ENCODE peak calls at places on chromosomes 16 and 17, in five cellular contexts. V is CD8-positive, alpha-beta T cell; G is sigmoid colon; M is left ventricle myocardium inferior; B is heart right ventricle. I is an unnamed sample.

GRCh38 chr16:20906225-20906870 is 5.8 kb downstream of the LYRM1 start:
- DNase-seq in V (no peak), G (no peak), M (no peak), B (no peak), I (no peak)

GRCh38 chr17:5861849-5862248 is 208.3 kb upstream of the WSCD1 start:
- DNase-seq in V (no peak), G (no peak), M (no peak), B (no peak), I (no peak)

GRCh38 chr17:66322764-66323163 is 20.4 kb downstream of the PRKCA start:
- DNase-seq in V (no peak), G (no peak), M (no peak), B (no peak), I (no peak)

GRCh38 chr17:40540448-40540847 is 24.8 kb downstream of the CCR7 start:
- DNase-seq in V (no peak), G (peak; percentile 62), M (no peak), B (no peak), I (no peak)

GRCh38 chr16:66366433-66367299 is at the start of gene CDH5:
- DNase-seq in V (no peak), G (peak; percentile 87), M (peak; percentile 77), B (peak; percentile 81), I (no peak)

GRCh38 chr16:85381738-85382592 is 231.2 kb upstream of the GSE1 start:
- DNase-seq in V (no peak), G (peak; percentile 75), M (no peak), B (peak; percentile 30), I (no peak)

GRCh38 chr17:78838574-78839005 is 2.0 kb downstream of the USP36 start:
- DNase-seq in V (no peak), G (no peak), M (no peak), B (no peak), I (no peak)

GRCh38 chr16:11964761-11965539 is at the start of gene TNFRSF17:
- DNase-seq in V (no peak), G (no peak), M (no peak), B (no peak), I (no peak)

GRCh38 chr17:78544876-78545755 is 32.1 kb downstream of the DNAH17 start:
- DNase-seq in V (no peak), G (no peak), M (no peak), B (no peak), I (no peak)

GRCh38 chr17:44221072-44221861 is 1.8 kb upstream of the UBTF start:
- DNase-seq in V (peak; percentile 45), G (peak; percentile 90), M (peak; percentile 85), B (peak; percentile 84), I (peak; percentile 61)

GRCh38 chr17:59287452-59287851 is 44.0 kb upstream of the YPEL2 start:
- DNase-seq in V (no peak), G (no peak), M (no peak), B (no peak), I (no peak)

GRCh38 chr17:40247926-40248495 is 28.9 kb downstream of the WIPF2 start:
- DNase-seq in V (no peak), G (no peak), M (no peak), B (no peak), I (no peak)

GRCh38 chr17:45414997-45415881 is 17.4 kb downstream of the ARHGAP27 start:
- DNase-seq in V (no peak), G (no peak), M (no peak), B (no peak), I (no peak)

GRCh38 chr17:62900096-62900495 is 65.9 kb upstream of the TANC2 start:
- DNase-seq in V (no peak), G (no peak), M (no peak), B (no peak), I (no peak)

GRCh38 chr17:40547079-40547784 is 18.0 kb downstream of the CCR7 start:
- DNase-seq in V (peak; percentile 68), G (peak; percentile 65), M (no peak), B (no peak), I (peak; percentile 70)

GRCh38 chr16:15618392-15618791 is 24.6 kb downstream of the MARF1 start:
- DNase-seq in V (no peak), G (no peak), M (no peak), B (no peak), I (no peak)

GRCh38 chr16:25066747-25067631 is 44.6 kb upstream of the LCMT1 start:
- DNase-seq in V (peak; percentile 78), G (peak; percentile 90), M (peak; percentile 86), B (peak; percentile 88), I (peak; percentile 76)

GRCh38 chr17:3418222-3418621 is 7.1 kb downstream of the OR3A3 start:
- DNase-seq in V (no peak), G (no peak), M (no peak), B (no peak), I (no peak)

GRCh38 chr16:88064889-88065746 is 113.9 kb downstream of the BANP start:
- DNase-seq in V (no peak), G (no peak), M (peak; percentile 5), B (no peak), I (no peak)

GRCh38 chr17:75832164-75832651 is 12.0 kb downstream of the UNC13D start:
- DNase-seq in V (peak; percentile 27), G (peak; percentile 87), M (no peak), B (no peak), I (no peak)

GRCh38 chr16:66843191-66843590 is 1.0 kb upstream of the CA7 start:
- DNase-seq in V (no peak), G (no peak), M (no peak), B (no peak), I (no peak)

GRCh38 chr16:14337303-14338191 is 266.4 kb downstream of the MRTFB start:
- DNase-seq in V (no peak), G (no peak), M (no peak), B (no peak), I (no peak)

GRCh38 chr17:17744116-17744515 is 62.9 kb downstream of the RAI1 start:
- DNase-seq in V (no peak), G (no peak), M (no peak), B (no peak), I (no peak)

GRCh38 chr17:65503557-65503956 is 57.9 kb downstream of the AXIN2 start:
- DNase-seq in V (no peak), G (peak; percentile 30), M (no peak), B (no peak), I (no peak)

GRCh38 chr17:82424001-82424862 is 5.8 kb upstream of the OGFOD3 start:
- DNase-seq in V (peak; percentile 30), G (no peak), M (no peak), B (no peak), I (peak; percentile 54)

GRCh38 chr16:27969574-27969973 is 93.9 kb downstream of the GSG1L start:
- DNase-seq in V (no peak), G (no peak), M (no peak), B (no peak), I (no peak)

GRCh38 chr17:80362428-80363119 is 52.4 kb upstream of the ENDOV start:
- DNase-seq in V (no peak), G (peak; percentile 64), M (peak; percentile 37), B (no peak), I (no peak)
- H3K27me3 ChIP-seq in V (no peaks in the 10 kb centered on the region), G (no peaks in the 10 kb centered on the region), M (no peaks in the 10 kb centered on the region), B (no peaks in the 10 kb centered on the region), I (no peaks in the 10 kb centered on the region)

GRCh38 chr17:60745544-60745943 is 67.9 kb downstream of the BCAS3 start:
- DNase-seq in V (no peak), G (no peak), M (no peak), B (no peak), I (no peak)
- TF ChIP-seq CTCF in V (no peak), G (no peak), M (no peak), B (no peak), I (no peak)

DNA sequence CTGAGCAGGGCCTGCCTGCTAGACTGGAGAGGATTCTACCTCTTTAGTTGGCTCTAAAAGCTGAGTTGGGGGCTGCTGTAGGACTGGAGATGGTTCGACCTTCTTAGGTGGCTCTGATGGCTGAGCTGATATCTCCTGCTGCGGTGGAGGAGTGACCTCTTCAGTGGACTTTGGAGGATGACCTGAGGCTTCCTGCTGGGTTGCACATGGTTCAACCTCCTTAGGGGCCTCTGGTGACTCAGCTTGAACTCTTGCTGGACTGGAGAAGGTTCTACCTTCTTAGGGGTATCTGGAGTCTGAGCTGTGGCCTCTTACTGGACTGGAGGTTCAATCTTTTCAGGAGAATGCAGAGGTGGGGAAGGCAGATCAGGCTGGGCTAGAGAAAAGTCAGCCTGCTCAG is 48.9 kb upstream of the TMEM97 start:
- DNase-seq in V (no peak), G (no peak), M (no peak), B (no peak), I (no peak)
- H3K27me3 ChIP-seq in V (no peaks in the 10 kb centered on the region), G (no peaks in the 10 kb centered on the region), M (no peaks in the 10 kb centered on the region), B (no peaks in the 10 kb centered on the region), I (peaks cover 25% of the 10 kb centered on the region)

DNA sequence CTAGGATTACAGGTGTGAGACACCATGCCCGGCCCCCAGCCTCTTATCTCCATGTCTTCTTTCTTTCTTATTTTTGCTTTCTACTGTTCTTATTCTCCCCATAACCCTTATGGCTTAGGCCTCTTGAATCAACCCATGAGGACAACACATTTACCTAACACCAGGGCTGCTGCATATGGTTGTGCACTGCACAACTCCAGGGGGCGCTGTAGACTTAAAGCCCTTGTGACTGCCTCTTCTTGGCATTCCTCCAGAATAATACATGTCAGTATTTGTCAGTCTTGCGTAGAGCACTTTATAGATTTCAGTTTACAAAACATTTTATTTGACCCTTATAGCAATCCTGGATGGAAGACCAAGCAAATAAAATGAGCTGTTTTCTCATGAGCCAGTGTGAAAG is 225.0 kb upstream of the SALL1 start:
- DNase-seq in V (no peak), G (no peak), M (no peak), B (no peak), I (no peak)
- TF ChIP-seq CTCF in V (no peak), G (no peak), M (no peak), B (no peak), I (no peak)

DNA sequence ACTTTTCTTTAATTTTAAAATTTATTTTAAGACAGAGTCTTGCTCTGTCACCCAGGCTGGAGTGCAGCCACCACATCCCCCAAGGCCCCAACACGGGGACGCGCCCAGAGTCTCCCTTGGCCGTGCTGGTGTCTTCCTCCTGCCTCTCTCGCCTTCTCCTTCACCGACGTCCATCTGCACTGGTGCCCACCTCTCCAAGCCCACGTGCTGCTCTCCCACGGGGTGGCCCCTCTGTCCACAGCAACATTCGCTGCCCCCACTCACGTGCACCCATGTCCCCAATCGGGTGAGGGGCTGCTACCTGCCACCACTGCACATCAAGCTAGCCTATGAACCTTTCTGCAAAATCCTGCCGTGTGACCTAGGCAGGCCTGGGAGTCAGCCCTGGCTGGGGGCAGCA is 3.1 kb downstream of the TMEM204 start:
- DNase-seq in V (no peak), G (no peak), M (no peak), B (peak; percentile 17), I (no peak)
- H3K27me3 ChIP-seq in V (no peaks in the 10 kb centered on the region), G (no peaks in the 10 kb centered on the region), M (no peaks in the 10 kb centered on the region), B (no peaks in the 10 kb centered on the region), I (no peaks in the 10 kb centered on the region)